ENCODE peak calls at places on chromosome 1, in six cellular contexts. I is HCT116, O is HepG2, B is H1, T is A549, D is GM12878. W is an unnamed sample.

GRCh38 chr1:9181990-9182783 is 52.4 kb upstream of the H6PD start:
- DNase-seq in I (no peak), O (peak), B (peak), T (no peak), D (no peak), W (no peak)

GRCh38 chr1:15360681-15361080 is 49.0 kb upstream of the EFHD2 start:
- DNase-seq in I (no peak), O (no peak), B (no peak), T (no peak), D (no peak), W (no peak)

GRCh38 chr1:3644273-3644672 is 5.6 kb downstream of the WRAP73 start:
- DNase-seq in I (no peak), O (no peak), B (no peak), T (no peak), D (no peak), W (no peak)

GRCh38 chr1:112144738-112145426 is 155.4 kb upstream of the KCND3 start:
- DNase-seq in I (no peak), O (no peak), B (no peak), T (no peak), D (no peak), W (no peak)

GRCh38 chr1:16151200-16151708 is 4.6 kb downstream of the EPHA2 start:
- DNase-seq in I (no peak), O (no peak), B (no peak), T (no peak), D (no peak), W (peak)

GRCh38 chr1:79388694-79389361 is 382.3 kb upstream of the ADGRL4 start:
- DNase-seq in I (no peak), O (no peak), B (no peak), T (no peak), D (no peak), W (no peak)

GRCh38 chr1:178344513-178345077 is 152.2 kb downstream of the CLEC20A start:
- DNase-seq in I (peak), O (peak), B (no peak), T (peak), D (peak), W (peak)

GRCh38 chr1:12594966-12595838 is 22.8 kb downstream of the DHRS3 start:
- DNase-seq in I (no peak), O (no peak), B (peak), T (peak), D (no peak), W (no peak)

GRCh38 chr1:39154553-39155361 is 49.7 kb upstream of the MACF1 start:
- DNase-seq in I (no peak), O (peak), B (no peak), T (no peak), D (no peak), W (no peak)

GRCh38 chr1:50775740-50776139 is 184.3 kb downstream of the FAF1 start:
- DNase-seq in I (no peak), O (no peak), B (no peak), T (no peak), D (no peak), W (no peak)

DNA sequence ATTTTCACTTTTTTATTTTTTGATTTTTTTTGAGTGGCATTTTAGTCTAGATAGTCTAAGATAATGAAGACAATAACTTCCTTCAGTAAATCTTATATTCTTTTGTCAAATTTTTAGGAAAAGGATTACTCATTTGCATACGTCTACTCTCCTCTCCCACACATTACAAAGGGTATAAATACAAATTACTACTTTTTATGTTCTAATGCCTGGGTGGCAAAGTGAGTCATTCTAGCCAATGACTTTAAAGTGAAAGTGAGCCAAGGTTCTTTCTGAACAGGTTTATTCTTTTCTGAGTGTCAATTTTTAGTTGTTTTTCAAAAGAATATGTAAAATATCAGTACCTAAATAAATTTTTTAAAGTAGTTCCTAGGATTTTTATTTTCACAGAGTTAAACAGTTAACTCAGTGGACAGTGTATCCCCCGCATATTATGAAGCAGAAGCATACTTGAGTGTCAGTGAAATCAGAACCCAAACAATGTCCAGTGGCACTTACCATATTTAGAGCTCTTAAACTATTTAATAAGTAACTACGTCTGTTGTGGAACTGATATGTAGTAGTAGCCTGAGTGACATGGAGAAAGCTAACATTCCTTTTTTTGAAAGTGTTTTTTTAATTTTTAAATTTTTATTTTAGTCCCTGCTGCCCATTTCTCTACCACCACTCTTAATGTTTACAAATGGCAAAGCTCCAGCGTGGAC is 141.7 kb downstream of the PHTF1 start:
- DNase-seq in I (no peak), O (no peak), B (no peak), T (no peak), D (no peak), W (no peak)
- TF ChIP-seq MAX in I (no peak), O (no peak), B (no peak), T (no peak), D (no peak), W (no peak)

GRCh38 chr1:40817791-40818263 is 34.2 kb downstream of the KCNQ4 start:
- DNase-seq in I (no peak), O (no peak), B (peak), T (no peak), D (no peak), W (no peak)
- TF ChIP-seq POLR2A in I (no peak), O (no peak), B (no peak), T (no peak), D (no peak), W (no peak)

DNA sequence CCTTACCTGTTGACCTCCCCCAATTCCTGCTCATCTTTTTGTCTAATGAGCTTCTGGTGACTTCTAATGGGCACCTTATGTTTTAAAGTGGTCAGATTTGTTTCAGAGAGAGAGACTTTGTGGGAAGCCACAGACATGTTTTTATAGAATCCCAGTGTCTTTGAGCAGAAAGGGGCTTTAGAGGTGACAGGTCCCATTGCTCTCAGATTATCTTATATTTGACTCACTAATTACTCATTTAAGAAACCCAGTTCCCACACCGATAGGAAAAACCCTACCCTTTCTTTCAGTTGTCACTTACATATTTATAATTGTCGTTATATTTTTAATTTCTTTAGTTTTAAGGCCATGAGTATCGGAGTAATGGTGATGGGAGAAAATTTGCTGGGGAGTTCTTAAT is 215.5 kb downstream of the CAMTA1 start:
- DNase-seq in I (no peak), O (no peak), B (no peak), T (no peak), D (peak), W (no peak)
- TF ChIP-seq MAX in I (no peak), O (no peak), B (no peak), T (no peak), D (no peak), W (no peak)

DNA sequence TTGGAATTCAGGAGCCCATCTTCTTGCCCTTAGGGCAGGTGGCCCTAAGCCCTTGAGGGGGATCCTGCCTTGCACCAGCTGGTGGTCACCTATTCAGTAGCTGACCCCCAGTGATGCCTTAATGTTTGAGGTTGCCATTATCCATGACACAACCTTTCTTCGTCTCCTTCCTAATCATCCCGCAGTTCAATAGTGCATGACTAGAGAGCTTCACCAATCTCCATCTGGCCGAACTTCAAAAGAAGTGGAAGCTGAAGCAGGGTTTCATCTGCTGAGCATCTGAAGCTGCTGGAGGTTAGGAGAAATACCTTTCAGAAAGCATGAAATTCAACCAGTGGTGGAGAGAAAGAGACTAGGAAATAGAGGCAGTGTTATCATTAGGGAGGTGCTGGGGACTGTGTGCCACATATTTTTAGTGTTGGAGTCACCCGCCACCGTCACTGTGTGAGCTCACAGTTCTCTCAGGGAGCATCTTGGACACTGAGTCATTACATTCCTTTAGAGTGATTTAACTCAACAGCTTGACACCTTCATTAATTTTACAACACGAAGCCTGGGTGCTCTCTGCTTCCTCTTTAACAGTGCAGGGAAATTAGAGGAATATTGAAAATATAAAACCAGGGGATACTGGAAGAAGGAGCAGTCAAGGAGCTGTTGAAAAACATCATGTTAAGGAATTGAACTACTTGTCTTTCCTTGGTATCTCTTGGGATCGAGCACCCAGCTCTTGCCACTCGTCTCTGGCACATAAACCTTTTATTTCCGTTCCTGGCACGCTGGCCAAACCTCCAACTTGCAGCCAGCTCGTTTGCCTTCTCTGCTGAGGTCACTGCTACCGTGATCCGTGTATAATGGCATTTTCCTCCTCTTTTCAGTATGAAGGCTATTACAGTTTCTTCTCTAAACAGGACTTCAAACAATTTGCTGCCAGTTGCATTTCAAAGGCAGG is 53.6 kb downstream of the PEX14 start:
- DNase-seq in I (peak), O (no peak), B (no peak), T (peak), D (no peak), W (no peak)
- TF ChIP-seq POLR2A in I (no peak), O (no peak), B (no peak), T (no peak), D (no peak), W (no peak)

DNA sequence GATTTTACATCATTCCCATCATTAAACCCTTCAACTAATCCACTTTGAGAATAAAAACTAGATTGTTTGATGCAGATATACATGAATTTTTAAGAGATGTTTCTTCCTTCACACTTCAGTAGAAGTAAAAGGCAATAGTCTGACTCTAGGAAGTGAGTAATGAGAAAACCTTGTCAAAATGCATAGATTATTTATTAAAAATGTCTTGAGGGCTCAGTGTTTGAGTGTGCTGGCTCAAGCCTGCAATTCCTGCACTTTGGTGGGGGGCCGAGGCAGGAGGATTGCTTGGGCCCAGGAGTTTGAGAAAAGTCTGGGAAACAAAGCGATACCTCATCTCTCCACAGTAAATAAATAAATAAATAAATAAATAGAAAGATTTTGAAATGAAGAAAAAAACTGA is 177.1 kb downstream of the NEGR1 start:
- DNase-seq in I (no peak), O (no peak), B (no peak), T (no peak), D (no peak), W (no peak)
- TF ChIP-seq MAX in I (no peak), O (no peak), B (no peak), T (no peak), D (no peak), W (no peak)

DNA sequence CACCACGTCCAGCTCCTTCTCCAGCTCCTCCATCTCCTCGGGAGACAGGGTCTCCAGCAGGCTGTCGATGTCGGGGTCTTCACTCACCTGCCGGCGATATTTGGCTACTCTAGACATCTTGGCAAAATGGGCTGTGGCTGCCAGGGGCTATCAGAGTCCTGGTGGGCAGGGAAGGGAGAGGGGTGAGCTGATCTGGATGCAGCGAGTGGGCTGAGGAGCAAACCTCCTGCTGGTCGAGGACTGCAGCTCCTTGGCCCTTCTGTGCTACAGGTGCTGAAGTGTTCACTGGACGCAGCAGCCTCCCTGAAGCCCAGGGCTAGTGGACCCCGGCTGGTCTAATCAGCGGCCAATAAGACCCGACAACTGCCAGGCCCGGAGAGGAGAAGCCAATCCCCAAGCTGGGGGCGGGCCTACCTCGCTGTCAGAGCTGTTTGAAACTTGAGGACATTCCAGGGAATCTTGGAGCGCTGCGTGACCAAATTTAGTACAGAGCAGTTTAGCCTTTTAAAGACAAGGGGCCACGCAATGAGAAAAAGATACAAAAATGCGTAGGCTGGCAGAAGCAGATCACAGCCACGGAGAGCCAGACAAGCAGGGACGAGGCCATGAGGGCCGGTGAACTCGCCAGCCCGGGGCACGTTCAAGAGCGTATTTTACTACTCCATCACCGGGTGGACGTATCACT is at the start of gene LMOD1:
- DNase-seq in I (no peak), O (peak), B (peak), T (no peak), D (no peak), W (peak)
- TF ChIP-seq POLR2A in I (no peak), O (no peak), B (no peak), T (no peak), D (no peak), W (no peak)

DNA sequence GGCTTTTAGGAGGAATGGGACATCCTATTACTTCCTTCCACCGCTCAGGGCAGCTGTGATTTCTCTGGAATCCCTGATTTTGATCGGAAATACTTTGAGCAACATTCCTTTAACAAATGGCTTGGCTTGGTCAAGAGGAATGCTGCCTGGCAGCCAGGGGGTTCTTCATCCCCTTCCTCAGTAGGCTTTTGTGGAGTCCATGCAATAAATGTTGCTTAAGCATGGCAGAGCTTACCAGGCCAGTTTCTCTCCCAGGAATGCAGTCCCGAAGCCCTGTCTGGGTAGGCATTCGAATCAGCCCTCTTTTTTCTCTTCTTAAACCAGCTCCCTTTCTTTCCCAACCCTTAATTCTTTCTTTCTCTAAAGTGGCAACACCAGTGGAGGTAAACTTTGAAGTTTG is 177.1 kb upstream of the KIAA0040 start:
- DNase-seq in I (no peak), O (no peak), B (no peak), T (no peak), D (no peak), W (no peak)
- TF ChIP-seq MAX in I (no peak), O (no peak), B (no peak), T (no peak), D (no peak), W (no peak)

GRCh38 chr1:2554621-2555387 is 1.4 kb upstream of the TNFRSF14 start:
- DNase-seq in I (no peak), O (no peak), B (no peak), T (no peak), D (no peak), W (peak)

GRCh38 chr1:2558030-2558400 is 1.8 kb downstream of the TNFRSF14 start:
- DNase-seq in I (no peak), O (no peak), B (no peak), T (no peak), D (no peak), W (no peak)

GRCh38 chr1:2555634-2556276 is 416 bp upstream of the TNFRSF14 start:
- DNase-seq in I (no peak), O (no peak), B (no peak), T (no peak), D (no peak), W (peak)

GRCh38 chr1:2557146-2558029 is 1.2 kb downstream of the TNFRSF14 start:
- DNase-seq in I (no peak), O (no peak), B (no peak), T (no peak), D (no peak), W (no peak)

GRCh38 chr1:2556277-2557145 is at the start of gene TNFRSF14:
- DNase-seq in I (no peak), O (no peak), B (no peak), T (no peak), D (no peak), W (peak)
- TF ChIP-seq POLR2A in I (no peak), O (no peak), B (no peak), T (no peak), D (peak), W (no peak)

DNA sequence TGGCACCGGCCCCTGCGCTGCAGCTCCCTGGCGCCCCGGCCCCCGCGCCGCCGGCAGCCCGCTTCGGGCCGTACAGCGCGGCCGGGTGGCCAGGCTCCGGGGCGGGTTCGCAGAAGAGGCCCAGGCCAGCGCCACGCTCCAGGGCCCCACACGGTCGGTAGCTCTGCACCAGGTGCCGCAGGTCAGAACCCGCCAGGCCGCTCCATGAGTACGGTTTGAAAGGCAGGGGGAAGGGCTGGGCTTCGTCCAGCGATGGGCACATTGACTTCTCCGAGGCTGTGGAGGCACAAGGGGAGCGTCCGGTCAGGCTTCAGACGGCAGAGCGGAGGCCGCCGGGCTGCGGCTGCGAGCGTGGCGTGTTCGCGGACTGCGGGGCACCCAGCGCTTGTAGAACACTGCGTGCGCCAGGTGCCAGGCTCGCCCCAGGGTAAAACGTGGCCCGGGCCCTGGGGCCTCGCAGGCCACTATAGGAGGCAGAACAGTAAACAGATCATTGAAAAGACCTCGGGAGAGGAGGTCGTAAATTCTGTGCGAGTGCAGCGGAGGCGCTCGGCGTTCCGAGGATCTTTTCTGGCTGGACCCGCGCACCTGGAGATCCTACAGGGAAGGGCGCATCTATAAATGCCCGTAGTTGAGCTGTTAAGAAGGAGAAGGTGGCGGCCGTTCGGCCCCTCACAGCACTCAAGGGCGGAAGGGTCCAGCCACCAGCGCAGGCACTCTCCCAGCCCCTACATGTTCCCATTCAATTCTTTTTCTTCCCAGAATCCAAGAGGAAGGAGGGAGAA is 5.7 kb downstream of the GFI1 start:
- DNase-seq in I (no peak), O (no peak), B (peak), T (no peak), D (no peak), W (peak)
- TF ChIP-seq MAX in I (no peak), O (no peak), B (peak), T (no peak), D (no peak), W (no peak)

DNA sequence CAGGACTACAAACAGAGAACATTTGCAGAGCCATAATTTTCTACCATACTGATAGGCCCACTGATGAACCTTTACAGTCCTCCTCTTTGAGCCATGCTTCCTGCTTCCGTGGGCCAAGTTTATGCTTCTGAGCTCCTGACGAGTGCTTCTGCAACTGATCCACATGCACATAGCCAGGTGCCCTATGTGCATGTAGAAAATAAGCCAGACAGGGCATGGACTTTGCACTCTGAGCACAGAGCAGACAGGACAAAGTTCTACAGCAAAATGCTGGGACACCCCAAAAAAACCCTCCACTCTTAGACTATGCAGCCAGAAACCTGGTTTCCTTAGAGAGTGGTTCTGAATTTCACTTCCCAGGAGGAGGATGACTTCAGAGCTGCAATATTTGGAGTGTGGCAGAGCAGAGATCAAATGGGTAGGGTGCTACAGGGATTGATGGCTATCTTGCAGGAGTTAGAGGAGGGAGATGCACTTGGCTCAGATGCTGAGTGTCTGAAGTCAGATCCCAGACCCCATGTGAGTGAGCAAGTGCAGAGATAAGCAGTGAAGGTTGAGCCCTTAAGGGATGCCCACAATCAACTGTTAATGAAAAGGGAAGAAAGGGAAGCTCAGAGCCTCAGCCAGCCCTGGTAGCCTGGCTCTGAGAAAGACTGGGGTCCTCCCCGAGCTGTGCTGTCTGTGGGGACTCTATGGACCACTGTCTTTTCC is 230.9 kb downstream of the DUSP10 start:
- DNase-seq in I (no peak), O (no peak), B (no peak), T (no peak), D (no peak), W (no peak)
- TF ChIP-seq POLR2A in I (no peak), O (no peak), B (no peak), T (no peak), D (no peak), W (no peak)

W was measured in NB4.